ENCODE peak calls at places on chromosomes 3 and 15, in four cellular contexts. One of them, this sample, is unnamed.

GRCh38 chr3:15332405-15333098 is at the start of gene SH3BP5:
- DNase-seq in choroid plexus epithelial cell: peak; percentile 66
- DNase-seq in astrocyte: peak; percentile 41
- DNase-seq in hepatocyte: peak; percentile 92
- DNase-seq in this sample: no peak

GRCh38 chr3:112303811-112304325 is 9.9 kb upstream of the SLC9C1 start:
- DNase-seq in hepatocyte: peak; percentile 33
- DNase-seq in choroid plexus epithelial cell: peak; percentile 64
- DNase-seq in astrocyte: peak; percentile 29
- DNase-seq in this sample: no peak

GRCh38 chr3:161449784-161450183 is 46.8 kb upstream of the OTOL1 start:
- DNase-seq in hepatocyte: no peak
- DNase-seq in astrocyte: no peak
- DNase-seq in choroid plexus epithelial cell: no peak
- DNase-seq in this sample: no peak

GRCh38 chr3:81245043-81245442 is 516.4 kb downstream of the GBE1 start:
- DNase-seq in choroid plexus epithelial cell: peak; percentile 63
- DNase-seq in hepatocyte: no peak
- DNase-seq in astrocyte: peak; percentile 30
- DNase-seq in this sample: no peak

GRCh38 chr3:58737644-58738043 is 71.1 kb upstream of the FAM3D start:
- DNase-seq in astrocyte: no peak
- DNase-seq in choroid plexus epithelial cell: no peak
- DNase-seq in hepatocyte: no peak
- DNase-seq in this sample: no peak

GRCh38 chr3:109241459-109241858 is 74.9 kb downstream of the DPPA2 start:
- DNase-seq in hepatocyte: no peak
- DNase-seq in astrocyte: no peak
- DNase-seq in choroid plexus epithelial cell: no peak
- DNase-seq in this sample: no peak

GRCh38 chr15:90809536-90809935 is 58.9 kb upstream of the FURIN start:
- DNase-seq in hepatocyte: no peak
- DNase-seq in choroid plexus epithelial cell: no peak
- DNase-seq in astrocyte: no peak
- DNase-seq in this sample: no peak

GRCh38 chr3:117790256-117790987 is 1080.8 kb downstream of the TUSC7 start:
- DNase-seq in hepatocyte: no peak
- DNase-seq in astrocyte: peak; percentile 52
- DNase-seq in choroid plexus epithelial cell: peak; percentile 44
- DNase-seq in this sample: no peak

GRCh38 chr3:193829781-193830180 is 236.8 kb downstream of the OPA1 start:
- DNase-seq in hepatocyte: peak; percentile 74
- DNase-seq in choroid plexus epithelial cell: peak; percentile 23
- DNase-seq in astrocyte: peak; percentile 83
- DNase-seq in this sample: peak; percentile 22

DNA sequence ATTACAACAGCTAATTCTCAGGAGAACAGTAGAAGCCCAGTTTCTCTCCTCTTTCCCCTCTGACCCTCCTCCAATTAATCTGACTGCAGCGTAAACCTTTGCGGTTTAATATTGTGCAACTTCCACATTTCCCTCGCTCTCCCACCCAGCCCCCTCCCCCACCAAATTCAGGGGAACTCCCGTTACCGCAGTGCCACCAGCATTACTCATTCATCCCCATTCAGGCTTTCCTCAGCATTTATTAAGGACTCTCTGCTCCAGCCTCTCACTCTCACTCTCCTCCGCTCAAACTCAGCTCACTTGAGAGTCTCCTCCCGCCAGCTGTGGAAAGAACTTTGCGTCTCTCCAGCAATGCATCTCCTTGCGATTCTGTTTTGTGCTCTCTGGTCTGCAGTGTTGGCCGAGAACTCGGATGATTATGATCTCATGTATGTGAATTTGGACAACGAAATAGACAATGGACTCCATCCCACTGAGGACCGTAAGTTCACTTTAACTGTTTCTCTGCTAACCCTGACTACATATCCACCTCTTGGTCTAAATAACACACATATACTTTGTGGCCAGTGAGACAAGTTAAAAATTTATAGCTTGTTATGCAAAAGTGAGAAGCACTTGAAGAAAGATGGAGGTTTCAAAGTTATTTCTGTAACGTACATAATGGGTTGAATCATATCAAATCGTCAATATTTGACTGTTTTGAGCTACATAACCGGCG is at the start of gene PTX3:
- DNase-seq in choroid plexus epithelial cell: peak; percentile 94
- DNase-seq in hepatocyte: peak; percentile 56
- DNase-seq in astrocyte: peak; percentile 91
- DNase-seq in this sample: peak; percentile 72
- TF ChIP-seq CTCF in choroid plexus epithelial cell: no peak
- TF ChIP-seq CTCF in hepatocyte: no peak
- TF ChIP-seq CTCF in astrocyte: no peak
- TF ChIP-seq CTCF in this sample: no peak

GRCh38 chr15:85581495-85581894 is 201.1 kb downstream of the AKAP13 start:
- DNase-seq in choroid plexus epithelial cell: no peak
- DNase-seq in hepatocyte: no peak
- DNase-seq in astrocyte: no peak
- DNase-seq in this sample: no peak

GRCh38 chr15:85580914-85581313 is 200.5 kb downstream of the AKAP13 start:
- DNase-seq in hepatocyte: no peak
- DNase-seq in astrocyte: no peak
- DNase-seq in choroid plexus epithelial cell: peak; percentile 37
- DNase-seq in this sample: no peak

GRCh38 chr15:85579011-85579701 is 198.8 kb downstream of the AKAP13 start:
- DNase-seq in choroid plexus epithelial cell: no peak
- DNase-seq in hepatocyte: peak; percentile 69
- DNase-seq in astrocyte: no peak
- DNase-seq in this sample: no peak

GRCh38 chr15:85582076-85582718 is 201.8 kb downstream of the AKAP13 start:
- DNase-seq in astrocyte: peak; percentile 59
- DNase-seq in hepatocyte: no peak
- DNase-seq in choroid plexus epithelial cell: peak; percentile 41
- DNase-seq in this sample: no peak

GRCh38 chr15:85579957-85580694 is 199.7 kb downstream of the AKAP13 start:
- DNase-seq in choroid plexus epithelial cell: peak; percentile 46
- DNase-seq in hepatocyte: peak; percentile 31
- DNase-seq in astrocyte: peak; percentile 67
- DNase-seq in this sample: no peak
- H3K4me3 ChIP-seq in choroid plexus epithelial cell: no peak overlapping the region
- H3K4me3 ChIP-seq in hepatocyte: no peak overlapping the region
- H3K4me3 ChIP-seq in astrocyte: no peak overlapping the region
- H3K4me3 ChIP-seq in this sample: no peak overlapping the region

DNA sequence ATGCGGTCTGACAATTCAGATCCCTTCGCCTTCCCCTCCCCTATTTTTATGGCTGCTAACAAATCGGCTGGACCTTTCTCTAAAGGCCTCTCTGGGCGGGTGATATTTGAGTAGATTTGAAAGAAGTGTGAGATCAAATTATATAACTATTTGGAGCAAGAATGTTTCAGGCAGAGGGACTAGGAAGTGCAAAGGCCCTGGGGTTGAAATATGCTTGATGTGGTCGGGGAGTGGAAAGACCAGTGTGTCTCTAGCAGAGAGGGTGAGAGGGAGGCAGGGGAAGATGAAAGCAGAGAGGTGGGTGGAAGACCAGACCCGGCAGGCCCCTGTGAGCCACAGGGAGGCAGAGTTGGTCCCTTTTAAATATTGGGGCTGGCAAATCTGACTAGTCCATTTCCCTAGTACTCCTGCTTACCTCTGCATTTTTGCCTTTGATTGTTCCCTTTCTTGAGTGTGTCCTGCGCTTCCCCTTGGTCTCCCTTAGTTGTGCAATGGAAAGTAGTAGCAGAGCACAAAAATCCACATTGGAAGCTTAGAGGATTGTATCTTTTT is 32.3 kb downstream of the SLCO3A1 start:
- DNase-seq in hepatocyte: no peak
- DNase-seq in choroid plexus epithelial cell: no peak
- DNase-seq in astrocyte: no peak
- DNase-seq in this sample: no peak
- TF ChIP-seq CTCF in hepatocyte: no peak
- TF ChIP-seq CTCF in choroid plexus epithelial cell: no peak
- TF ChIP-seq CTCF in astrocyte: no peak
- TF ChIP-seq CTCF in this sample: peak; percentile 3

DNA sequence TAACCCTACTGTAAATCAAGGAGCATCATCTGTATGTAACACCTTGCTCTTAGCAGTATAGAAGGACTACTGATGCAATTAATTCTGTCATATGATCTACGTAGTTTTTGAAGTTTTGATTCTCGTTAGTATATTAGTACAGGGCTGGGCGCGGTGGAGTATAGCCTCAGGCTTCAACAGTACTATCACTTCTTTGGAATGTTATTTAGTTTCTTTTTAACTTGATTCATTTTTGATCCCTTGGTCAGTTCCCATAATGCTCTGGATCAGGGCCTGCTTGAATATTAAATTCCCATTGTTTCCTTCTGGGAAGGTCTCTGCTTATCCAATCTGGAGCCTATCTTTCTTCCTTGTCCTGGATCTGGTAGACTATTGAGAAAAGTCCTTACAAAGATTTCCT is 23.9 kb upstream of the AP4E1 start:
- DNase-seq in choroid plexus epithelial cell: peak; percentile 35
- DNase-seq in astrocyte: peak; percentile 50
- DNase-seq in hepatocyte: no peak
- DNase-seq in this sample: no peak
- H3K4me3 ChIP-seq in choroid plexus epithelial cell: no peak overlapping the region
- H3K4me3 ChIP-seq in astrocyte: no peak overlapping the region
- H3K4me3 ChIP-seq in hepatocyte: no peak overlapping the region
- H3K4me3 ChIP-seq in this sample: no peak overlapping the region

GRCh38 chr15:100731259-100732156 is 129.1 kb downstream of the ASB7 start:
- DNase-seq in choroid plexus epithelial cell: no peak
- DNase-seq in hepatocyte: no peak
- DNase-seq in astrocyte: no peak
- DNase-seq in this sample: no peak
- TF ChIP-seq CTCF in choroid plexus epithelial cell: no peak
- TF ChIP-seq CTCF in hepatocyte: no peak
- TF ChIP-seq CTCF in astrocyte: no peak
- TF ChIP-seq CTCF in this sample: no peak

DNA sequence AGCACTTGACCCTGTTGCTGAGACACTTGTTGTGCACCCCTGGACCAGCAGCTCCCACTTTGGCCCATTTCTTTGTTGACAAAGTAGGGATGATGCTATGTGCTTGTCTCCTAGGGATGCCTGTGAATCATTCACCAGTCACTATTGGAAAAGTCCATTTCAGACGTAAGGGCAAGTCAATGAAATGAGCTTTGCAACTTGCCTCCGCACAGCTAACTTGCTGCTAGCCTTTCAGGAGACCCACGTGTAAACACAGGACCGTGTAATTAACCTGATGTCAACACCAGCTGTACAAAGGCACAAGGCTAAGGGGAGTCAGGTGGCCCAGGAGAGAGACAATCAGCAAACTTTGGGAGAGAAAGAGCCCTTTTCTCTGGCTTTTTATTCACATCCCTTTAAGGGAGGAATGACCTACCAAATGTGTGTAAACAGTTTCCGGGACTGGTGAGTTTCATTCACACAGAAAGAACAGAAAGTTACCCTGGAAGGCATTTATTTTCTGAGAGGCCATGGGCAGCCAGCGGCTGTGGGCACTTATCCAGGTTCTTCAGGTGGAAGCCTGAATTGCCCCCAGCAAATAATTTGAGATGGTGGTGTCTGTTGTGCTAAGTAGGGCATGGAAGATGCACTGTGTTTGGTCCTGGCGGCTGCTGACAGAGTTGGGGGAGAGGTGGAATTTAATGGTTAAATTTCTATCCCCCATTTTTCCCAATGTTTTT is 54.0 kb downstream of the TIPARP start:
- DNase-seq in choroid plexus epithelial cell: no peak
- DNase-seq in astrocyte: no peak
- DNase-seq in hepatocyte: peak; percentile 56
- DNase-seq in this sample: no peak
- H3K4me3 ChIP-seq in choroid plexus epithelial cell: no peak overlapping the region
- H3K4me3 ChIP-seq in astrocyte: no peak overlapping the region
- H3K4me3 ChIP-seq in hepatocyte: no peak overlapping the region
- H3K4me3 ChIP-seq in this sample: no peak overlapping the region

GRCh38 chr3:65334045-65334665 is 646.4 kb upstream of the ADAMTS9 start:
- DNase-seq in hepatocyte: no peak
- DNase-seq in astrocyte: no peak
- DNase-seq in choroid plexus epithelial cell: peak; percentile 66
- DNase-seq in this sample: peak; percentile 14
- TF ChIP-seq CTCF in hepatocyte: peak; percentile 27
- TF ChIP-seq CTCF in astrocyte: no peak
- TF ChIP-seq CTCF in choroid plexus epithelial cell: peak; percentile 51
- TF ChIP-seq CTCF in this sample: peak; percentile 42

GRCh38 chr3:191336833-191337232 is 6.5 kb upstream of the UTS2B start:
- DNase-seq in choroid plexus epithelial cell: no peak
- DNase-seq in astrocyte: no peak
- DNase-seq in hepatocyte: no peak
- DNase-seq in this sample: no peak

GRCh38 chr3:191331443-191331842 is 1.1 kb upstream of the UTS2B start:
- DNase-seq in choroid plexus epithelial cell: peak; percentile 70
- DNase-seq in hepatocyte: no peak
- DNase-seq in astrocyte: peak; percentile 67
- DNase-seq in this sample: no peak

GRCh38 chr3:191338177-191338488 is 7.8 kb upstream of the UTS2B start:
- DNase-seq in choroid plexus epithelial cell: no peak
- DNase-seq in hepatocyte: no peak
- DNase-seq in astrocyte: no peak
- DNase-seq in this sample: no peak

GRCh38 chr3:191333481-191333880 is 3.2 kb upstream of the UTS2B start:
- DNase-seq in astrocyte: no peak
- DNase-seq in choroid plexus epithelial cell: no peak
- DNase-seq in hepatocyte: no peak
- DNase-seq in this sample: no peak

DNA sequence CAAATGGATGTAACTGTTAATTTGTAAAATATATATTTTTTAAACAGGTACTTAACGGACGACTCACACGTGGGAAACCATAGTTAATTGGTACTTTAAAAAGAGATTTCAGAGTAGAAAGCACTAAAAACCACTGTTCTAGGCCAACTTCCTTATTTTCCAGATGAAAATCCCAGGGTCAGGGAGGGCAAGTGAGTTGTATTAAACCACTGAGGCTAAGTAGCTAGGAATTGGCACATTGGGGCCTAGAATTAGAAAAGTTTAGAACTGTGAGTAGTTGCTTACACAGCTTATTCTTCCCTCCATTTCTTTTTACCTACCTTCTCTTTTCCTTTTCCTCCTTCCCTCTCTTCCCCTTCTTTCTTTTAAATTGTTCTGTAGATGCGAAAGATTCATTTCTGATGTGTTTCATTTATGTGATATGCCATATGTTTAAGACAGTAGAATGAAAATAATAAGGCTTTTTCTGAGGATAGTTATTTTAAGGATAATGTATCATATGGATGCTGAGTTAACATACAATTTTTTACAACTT is 4.1 kb upstream of the UTS2B start:
- DNase-seq in hepatocyte: no peak
- DNase-seq in choroid plexus epithelial cell: no peak
- DNase-seq in astrocyte: no peak
- DNase-seq in this sample: no peak
- H3K4me3 ChIP-seq in hepatocyte: no peak overlapping the region
- H3K4me3 ChIP-seq in choroid plexus epithelial cell: no peak overlapping the region
- H3K4me3 ChIP-seq in astrocyte: no peak overlapping the region
- H3K4me3 ChIP-seq in this sample: no peak overlapping the region

DNA sequence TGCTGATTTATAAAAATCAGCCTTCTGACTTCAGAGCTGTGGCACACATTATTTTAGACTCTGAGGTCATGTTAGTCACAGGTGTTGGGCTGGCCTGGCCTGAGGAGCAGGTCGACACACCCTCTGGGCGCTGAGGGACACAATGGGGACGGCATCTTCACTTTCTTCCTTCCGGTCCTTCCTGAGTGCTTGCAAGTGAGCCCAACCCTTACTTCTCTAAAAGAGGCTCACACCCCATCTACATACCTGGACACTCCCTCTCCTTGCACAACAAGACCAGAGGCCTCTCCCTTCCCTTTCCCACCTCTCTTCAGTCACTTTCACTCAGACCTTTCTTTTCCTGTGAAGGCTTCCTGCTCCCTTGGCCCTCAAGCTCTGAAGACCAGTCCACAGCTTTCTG is 85.4 kb downstream of the XXYLT1 start:
- DNase-seq in astrocyte: no peak
- DNase-seq in hepatocyte: no peak
- DNase-seq in choroid plexus epithelial cell: no peak
- DNase-seq in this sample: no peak
- TF ChIP-seq CTCF in astrocyte: no peak
- TF ChIP-seq CTCF in hepatocyte: no peak
- TF ChIP-seq CTCF in choroid plexus epithelial cell: no peak
- TF ChIP-seq CTCF in this sample: no peak

This sample was measured in retinal pigment epithelial cell.